ENCODE peak calls at places on chromosomes 1 and 21, in four cellular contexts. D is IMR-90, E is H1, L is mesendoderm. W is an unnamed sample.

GRCh38 chr1:12619396-12620141 is 1.6 kb upstream of the DHRS3 start:
- DNase-seq in D (peak; percentile 87), E (peak; percentile 93), L (peak; percentile 93), W (peak; percentile 88)

GRCh38 chr1:88061106-88061829 is 622.8 kb upstream of the PKN2 start:
- DNase-seq in D (peak; percentile 70), E (no peak), L (peak; percentile 86), W (peak; percentile 67)

GRCh38 chr1:10338047-10338446 is 60.8 kb upstream of the PGD start:
- DNase-seq in D (peak; percentile 34), E (peak; percentile 62), L (peak; percentile 61), W (peak; percentile 61)

GRCh38 chr1:20792177-20792576 is 5.1 kb upstream of the HP1BP3 start:
- DNase-seq in D (peak; percentile 93), E (no peak), L (peak; percentile 36), W (no peak)

GRCh38 chr21:34926784-34927548 is 122.1 kb downstream of the RUNX1 start:
- DNase-seq in D (peak; percentile 44), E (no peak), L (peak; percentile 22), W (no peak)

GRCh38 chr1:244992833-244993232 is 128.5 kb upstream of the HNRNPU start:
- DNase-seq in D (peak; percentile 34), E (no peak), L (no peak), W (no peak)

GRCh38 chr21:37253991-37254390 is 13.1 kb downstream of the VPS26C start:
- DNase-seq in D (peak; percentile 72), E (no peak), L (no peak), W (no peak)

GRCh38 chr1:234604726-234605492 is 5.1 kb downstream of the IRF2BP2 start:
- DNase-seq in D (peak; percentile 83), E (no peak), L (no peak), W (no peak)

GRCh38 chr21:31161157-31161556 is 122.9 kb upstream of the KRTAP19-8 start:
- DNase-seq in D (peak; percentile 15), E (no peak), L (peak; percentile 97), W (no peak)
- H3K4me2 ChIP-seq in D (no peak overlapping the region), E (peak overlapping the region; percentile 68), L (no peak overlapping the region), W (peak overlapping the region; percentile 95)

DNA sequence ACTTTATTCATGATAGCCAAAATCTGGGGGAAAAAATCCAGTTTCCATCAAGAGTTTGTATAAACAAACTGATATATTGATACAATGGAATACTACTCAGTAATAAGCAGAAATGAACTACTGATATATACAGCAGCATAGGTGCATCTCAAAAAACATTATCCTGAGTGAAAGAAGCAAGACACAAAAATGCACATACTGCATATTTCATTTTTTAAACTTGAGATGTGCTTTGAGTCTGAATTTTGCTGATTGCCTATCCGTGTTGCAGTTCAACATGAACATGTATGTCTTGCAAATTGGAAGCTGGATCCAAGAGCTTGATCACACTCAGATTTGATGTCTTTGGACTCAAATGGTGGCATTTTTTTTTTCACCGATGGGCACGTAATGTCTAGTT is 132.4 kb downstream of the TSEN15 start:
- DNase-seq in D (no peak), E (no peak), L (no peak), W (no peak)
- H3K56ac ChIP-seq in D (no peak overlapping the region), E (no peak overlapping the region), L (no peak overlapping the region), W (no peak overlapping the region)

GRCh38 chr1:194816859-194817258 is 1630.4 kb upstream of the B3GALT2 start:
- DNase-seq in D (peak; percentile 7), E (no peak), L (no peak), W (no peak)

GRCh38 chr1:194813109-194813508 is 1626.7 kb upstream of the B3GALT2 start:
- DNase-seq in D (no peak), E (no peak), L (no peak), W (no peak)

GRCh38 chr1:194818674-194819073 is 1632.3 kb upstream of the B3GALT2 start:
- DNase-seq in D (no peak), E (no peak), L (no peak), W (no peak)
- H4K5ac ChIP-seq in D (no peak overlapping the region), E (no peak overlapping the region), L (no peak overlapping the region), W (no peak overlapping the region)

GRCh38 chr1:158821723-158822122 is 9.4 kb upstream of the MNDA start:
- DNase-seq in D (no peak), E (no peak), L (no peak), W (no peak)

GRCh38 chr1:158814970-158815369 is 16.2 kb upstream of the MNDA start:
- DNase-seq in D (no peak), E (no peak), L (no peak), W (no peak)

GRCh38 chr1:158818560-158818959 is 12.6 kb upstream of the MNDA start:
- DNase-seq in D (no peak), E (no peak), L (no peak), W (no peak)

GRCh38 chr1:158818991-158819405 is 12.2 kb upstream of the MNDA start:
- DNase-seq in D (no peak), E (no peak), L (no peak), W (no peak)

DNA sequence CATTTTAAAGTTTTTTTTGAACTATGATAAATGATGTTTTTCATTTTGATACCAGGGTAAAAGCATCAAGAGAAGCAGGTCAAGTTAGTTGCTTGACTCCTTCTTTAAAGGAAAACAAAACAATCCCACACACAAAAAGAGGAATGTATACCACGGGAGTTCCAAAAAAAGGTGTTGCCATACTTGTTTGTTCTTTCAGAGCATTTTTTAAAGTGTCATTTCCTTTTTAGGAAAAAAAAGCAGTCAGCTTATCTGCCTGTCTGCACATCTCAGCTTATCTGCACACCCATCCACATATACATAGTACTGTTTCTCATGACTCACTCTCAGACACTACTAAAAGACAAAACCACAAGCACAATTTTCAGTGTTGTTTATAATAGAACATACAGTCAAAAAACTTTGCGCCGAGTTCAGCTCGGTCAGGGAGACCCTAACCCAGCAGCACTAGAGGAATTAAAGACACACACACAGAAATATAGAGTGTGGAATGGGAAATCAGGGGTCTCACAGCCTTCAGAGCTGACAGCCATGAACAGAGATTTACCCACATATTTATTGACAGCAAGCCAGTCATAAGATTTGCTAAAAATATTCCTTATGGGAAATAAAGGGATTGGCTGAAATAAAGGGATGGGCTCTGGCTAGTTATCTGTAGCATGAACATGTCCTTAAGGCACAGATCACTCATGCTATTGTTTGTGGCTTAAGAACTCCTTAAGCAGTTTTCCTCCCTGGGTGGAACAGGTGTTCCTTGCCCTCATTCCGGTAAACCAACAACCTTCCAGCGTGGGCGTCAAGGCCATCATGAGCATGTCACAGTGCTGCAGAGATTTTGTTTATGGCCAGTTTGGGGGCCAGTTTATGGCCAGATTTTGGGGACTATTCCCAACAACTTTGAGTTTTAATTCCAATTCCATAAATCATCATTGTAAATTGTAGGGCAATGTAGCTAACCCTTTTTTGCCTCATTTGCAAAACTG is 11.4 kb upstream of the MNDA start:
- DNase-seq in D (no peak), E (no peak), L (no peak), W (no peak)
- H3K4me2 ChIP-seq in D (no peak overlapping the region), E (no peak overlapping the region), L (no peak overlapping the region), W (no peak overlapping the region)

DNA sequence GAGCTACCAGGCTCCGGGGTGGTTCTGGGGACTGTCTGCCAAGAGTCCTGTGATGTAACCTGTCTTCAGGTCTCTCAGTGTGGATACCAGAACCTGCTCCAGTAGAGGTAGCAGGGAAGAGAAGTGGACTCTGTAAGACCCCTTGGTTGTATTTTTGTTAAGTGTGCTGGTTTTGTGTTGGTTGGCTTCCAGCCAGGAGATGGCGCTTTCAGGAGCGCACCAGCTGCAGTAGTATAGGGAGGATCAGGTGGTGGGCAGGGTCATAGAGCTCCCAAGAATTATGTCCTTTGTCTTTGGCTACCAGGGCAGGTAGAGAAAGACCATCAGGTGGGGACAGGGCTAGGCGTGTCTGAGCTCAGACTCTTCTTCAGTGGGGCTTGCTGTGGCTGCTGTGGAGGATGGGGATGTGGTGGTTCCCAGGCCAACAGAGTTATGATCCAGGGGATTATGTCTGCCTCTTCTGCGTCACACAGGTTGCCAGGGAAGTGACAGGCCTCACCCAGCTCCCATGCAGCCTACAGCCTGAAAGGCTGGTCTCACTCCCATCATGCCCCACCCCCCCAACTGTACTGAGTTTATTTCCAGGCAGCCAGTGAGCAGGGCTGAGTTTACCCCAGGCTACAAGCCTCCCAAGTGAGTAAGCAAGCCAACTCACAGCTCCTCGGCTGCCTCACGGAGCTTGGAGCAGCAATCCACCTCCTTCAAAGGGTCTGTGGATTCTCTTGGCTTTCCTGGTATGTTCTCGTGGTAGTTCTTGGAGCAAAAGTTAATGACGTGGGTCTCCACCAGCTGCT is 1147.4 kb upstream of the ADGRL4 start:
- DNase-seq in D (peak; percentile 32), E (peak; percentile 50), L (peak; percentile 29), W (peak; percentile 49)
- H3K56ac ChIP-seq in D (no peak overlapping the region), E (no peak overlapping the region), L (no peak overlapping the region), W (no peak overlapping the region)

DNA sequence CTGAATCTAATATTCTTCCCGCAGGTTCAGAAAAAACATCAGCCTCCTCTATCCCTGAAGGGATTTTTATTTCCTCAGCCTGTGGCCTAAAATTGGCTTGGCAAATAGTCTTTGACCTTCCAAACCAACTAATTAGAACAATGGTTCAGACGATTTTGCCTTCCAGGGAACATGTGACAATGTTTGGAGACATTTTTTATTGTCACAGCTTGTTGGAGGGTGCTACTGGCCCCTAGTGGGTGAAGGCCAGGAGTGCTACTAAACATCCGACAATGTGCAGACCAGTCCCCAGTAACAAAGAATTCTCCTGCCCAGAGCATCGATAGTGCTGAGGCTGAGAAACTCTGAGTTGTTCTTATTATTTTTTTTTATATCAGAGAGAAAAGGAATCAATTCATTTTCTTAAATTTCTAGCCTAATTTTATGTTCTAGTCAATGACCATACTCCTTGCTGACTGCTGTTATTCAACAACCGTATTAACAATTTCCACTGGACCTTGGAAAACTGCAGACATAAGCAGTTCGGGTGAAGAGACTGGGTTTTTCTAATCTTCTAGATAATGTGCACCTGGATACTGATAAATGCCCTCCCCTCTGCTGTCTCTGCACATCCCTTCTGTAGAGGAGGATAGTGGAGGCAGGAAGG is 280.7 kb downstream of the LMX1A start:
- DNase-seq in D (peak; percentile 13), E (no peak), L (peak; percentile 68), W (peak; percentile 62)
- H4K5ac ChIP-seq in D (no peak overlapping the region), E (no peak overlapping the region), L (no peak overlapping the region), W (no peak overlapping the region)

DNA sequence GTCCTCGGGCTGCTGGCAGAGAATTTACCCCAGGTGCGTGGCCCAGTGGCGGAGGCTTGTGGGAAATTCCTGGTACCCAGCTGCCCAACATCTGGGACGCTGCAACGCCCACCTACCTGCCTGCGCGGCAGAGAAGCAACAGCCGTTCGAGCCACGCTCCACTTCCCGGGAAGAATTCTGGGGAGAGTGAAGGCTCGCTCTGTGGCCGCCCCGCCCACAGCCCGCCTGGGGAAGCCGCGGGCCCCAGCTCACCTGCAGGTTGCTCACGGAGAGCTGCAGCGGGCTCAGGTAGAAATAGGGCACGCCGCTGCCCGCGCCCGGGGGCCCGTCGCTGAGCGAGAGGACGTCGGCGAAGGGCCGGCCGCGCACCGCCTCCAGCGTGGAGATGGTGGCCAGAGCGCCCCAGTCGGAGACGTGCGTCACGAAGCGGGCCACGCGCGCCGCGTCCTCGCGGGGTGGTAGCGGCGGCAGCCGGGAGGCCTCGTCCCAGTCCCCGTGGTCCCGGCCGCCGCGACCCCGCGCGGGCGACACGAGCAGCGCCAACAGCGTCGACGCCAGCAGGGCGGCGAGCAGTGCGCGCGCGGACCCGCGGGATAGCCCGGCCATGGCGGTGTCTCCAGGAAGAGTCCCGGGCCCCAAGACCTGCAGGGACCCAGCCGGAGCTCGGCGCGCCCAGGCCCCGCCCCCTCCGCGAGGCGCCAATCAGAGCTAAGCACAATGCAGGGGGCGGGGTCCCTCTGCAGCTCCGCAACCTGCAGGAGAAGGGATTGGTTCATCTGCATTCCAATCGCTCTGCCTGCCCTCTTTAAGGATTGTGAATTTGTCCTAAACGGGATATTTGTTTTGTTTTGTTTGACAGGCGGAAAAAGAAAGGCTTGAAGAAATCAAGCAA is at the start of gene CREG1:
- DNase-seq in D (peak; percentile 78), E (peak; percentile 93), L (peak; percentile 97), W (peak; percentile 96)
- H3K4me2 ChIP-seq in D (peak within 1 kb of the TSS; percentile 90), E (peak within 1 kb of the TSS; percentile 92), L (peak within 1 kb of the TSS; percentile 94), W (peak within 1 kb of the TSS; percentile 92)